ENCODE peak calls at places on chromosomes 5 and 9, in six cellular contexts. One of them, this sample, is unnamed.

GRCh38 chr9:79049371-79049770 is 522.4 kb upstream of the TLE4 start:
- DNase-seq in stimulated activated CD8-positive, alpha-beta memory T cell treated with anti-CD3 and anti-CD28 coated beads, Interleukin-4, amount 100 ng/mL, for 48 hours: no peak
- DNase-seq in mucosa of descending colon: no peak
- DNase-seq in AG09309: no peak
- DNase-seq in activated CD8-positive, alpha-beta memory T cell treated with anti-CD3 and anti-CD28 coated beads for 48 hours: no peak
- DNase-seq in effector CD4-positive, alpha-beta T cell: no peak
- DNase-seq in this sample: no peak

GRCh38 chr9:95966303-95966702 is 90.8 kb downstream of the ERCC6L2 start:
- DNase-seq in stimulated activated CD8-positive, alpha-beta memory T cell treated with anti-CD3 and anti-CD28 coated beads, Interleukin-4, amount 100 ng/mL, for 48 hours: no peak
- DNase-seq in mucosa of descending colon: no peak
- DNase-seq in AG09309: no peak
- DNase-seq in activated CD8-positive, alpha-beta memory T cell treated with anti-CD3 and anti-CD28 coated beads for 48 hours: no peak
- DNase-seq in effector CD4-positive, alpha-beta T cell: no peak
- DNase-seq in this sample: no peak

GRCh38 chr9:136769710-136770191 is 5.4 kb upstream of the LCN15 start:
- DNase-seq in stimulated activated CD8-positive, alpha-beta memory T cell treated with anti-CD3 and anti-CD28 coated beads, Interleukin-4, amount 100 ng/mL, for 48 hours: peak
- DNase-seq in mucosa of descending colon: peak
- DNase-seq in AG09309: no peak
- DNase-seq in activated CD8-positive, alpha-beta memory T cell treated with anti-CD3 and anti-CD28 coated beads for 48 hours: no peak
- DNase-seq in effector CD4-positive, alpha-beta T cell: peak
- DNase-seq in this sample: peak

GRCh38 chr9:96251451-96251850 is 50.5 kb downstream of the HSD17B3 start:
- DNase-seq in stimulated activated CD8-positive, alpha-beta memory T cell treated with anti-CD3 and anti-CD28 coated beads, Interleukin-4, amount 100 ng/mL, for 48 hours: no peak
- DNase-seq in mucosa of descending colon: no peak
- DNase-seq in AG09309: no peak
- DNase-seq in activated CD8-positive, alpha-beta memory T cell treated with anti-CD3 and anti-CD28 coated beads for 48 hours: no peak
- DNase-seq in effector CD4-positive, alpha-beta T cell: no peak
- DNase-seq in this sample: no peak

GRCh38 chr9:26565131-26565530 is 327.5 kb downstream of the CAAP1 start:
- DNase-seq in stimulated activated CD8-positive, alpha-beta memory T cell treated with anti-CD3 and anti-CD28 coated beads, Interleukin-4, amount 100 ng/mL, for 48 hours: no peak
- DNase-seq in mucosa of descending colon: no peak
- DNase-seq in AG09309: no peak
- DNase-seq in activated CD8-positive, alpha-beta memory T cell treated with anti-CD3 and anti-CD28 coated beads for 48 hours: no peak
- DNase-seq in effector CD4-positive, alpha-beta T cell: no peak
- DNase-seq in this sample: no peak

GRCh38 chr5:127011961-127012644 is 18.3 kb downstream of the MARCHF3 start:
- DNase-seq in stimulated activated CD8-positive, alpha-beta memory T cell treated with anti-CD3 and anti-CD28 coated beads, Interleukin-4, amount 100 ng/mL, for 48 hours: no peak
- DNase-seq in mucosa of descending colon: no peak
- DNase-seq in AG09309: no peak
- DNase-seq in activated CD8-positive, alpha-beta memory T cell treated with anti-CD3 and anti-CD28 coated beads for 48 hours: no peak
- DNase-seq in effector CD4-positive, alpha-beta T cell: no peak
- DNase-seq in this sample: peak

GRCh38 chr5:160183075-160183474 is 46.2 kb upstream of the FABP6 start:
- DNase-seq in stimulated activated CD8-positive, alpha-beta memory T cell treated with anti-CD3 and anti-CD28 coated beads, Interleukin-4, amount 100 ng/mL, for 48 hours: no peak
- DNase-seq in mucosa of descending colon: no peak
- DNase-seq in AG09309: no peak
- DNase-seq in activated CD8-positive, alpha-beta memory T cell treated with anti-CD3 and anti-CD28 coated beads for 48 hours: no peak
- DNase-seq in effector CD4-positive, alpha-beta T cell: no peak
- DNase-seq in this sample: no peak

GRCh38 chr5:55636711-55637110 is 75.4 kb downstream of the SLC38A9 start:
- DNase-seq in stimulated activated CD8-positive, alpha-beta memory T cell treated with anti-CD3 and anti-CD28 coated beads, Interleukin-4, amount 100 ng/mL, for 48 hours: no peak
- DNase-seq in mucosa of descending colon: no peak
- DNase-seq in AG09309: no peak
- DNase-seq in activated CD8-positive, alpha-beta memory T cell treated with anti-CD3 and anti-CD28 coated beads for 48 hours: no peak
- DNase-seq in effector CD4-positive, alpha-beta T cell: no peak
- DNase-seq in this sample: no peak

GRCh38 chr5:99034336-99034735 is 105.5 kb upstream of the CHD1 start:
- DNase-seq in stimulated activated CD8-positive, alpha-beta memory T cell treated with anti-CD3 and anti-CD28 coated beads, Interleukin-4, amount 100 ng/mL, for 48 hours: no peak
- DNase-seq in mucosa of descending colon: no peak
- DNase-seq in AG09309: no peak
- DNase-seq in activated CD8-positive, alpha-beta memory T cell treated with anti-CD3 and anti-CD28 coated beads for 48 hours: no peak
- DNase-seq in effector CD4-positive, alpha-beta T cell: no peak
- DNase-seq in this sample: no peak